ENCODE peak calls at places on chromosomes 7 and 10, in six cellular contexts. B, S, W, E, L and I are unnamed samples.

GRCh38 chr10:70052462-70053211 is at the start of gene MACROH2A2:
- DNase-seq in B (peak; percentile 70), S (peak; percentile 53), W (peak; percentile 75), E (no peak), L (peak; percentile 34), I (peak; percentile 16)

GRCh38 chr10:1434912-1435692 is 302.2 kb downstream of the ADARB2 start:
- DNase-seq in B (no peak), S (no peak), W (no peak), E (no peak), L (no peak), I (no peak)

GRCh38 chr7:38198356-38198755 is 20.3 kb downstream of the STARD3NL start:
- DNase-seq in B (no peak), S (no peak), W (no peak), E (no peak), L (no peak), I (no peak)

GRCh38 chr10:43859016-43859525 is 210.4 kb upstream of the ZNF32 start:
- DNase-seq in B (no peak), S (no peak), W (no peak), E (no peak), L (no peak), I (no peak)

GRCh38 chr10:133278577-133279265 is 2.1 kb upstream of the ADAM8 start:
- DNase-seq in B (no peak), S (peak; percentile 83), W (peak; percentile 78), E (peak; percentile 86), L (peak; percentile 52), I (peak; percentile 89)

GRCh38 chr10:78980815-78981214 is 88.0 kb upstream of the ZMIZ1 start:
- DNase-seq in B (no peak), S (no peak), W (no peak), E (no peak), L (no peak), I (no peak)

GRCh38 chr7:75892634-75893272 is 13.9 kb downstream of the RHBDD2 start:
- DNase-seq in B (no peak), S (peak; percentile 90), W (no peak), E (no peak), L (no peak), I (no peak)

GRCh38 chr10:61822781-61823230 is 78.7 kb upstream of the ARID5B start:
- DNase-seq in B (no peak), S (no peak), W (no peak), E (no peak), L (no peak), I (no peak)

GRCh38 chr10:42989481-42989921 is 87.4 kb upstream of the RET start:
- DNase-seq in B (no peak), S (peak; percentile 42), W (peak; percentile 45), E (no peak), L (no peak), I (no peak)

GRCh38 chr7:79593819-79594218 is 140.4 kb upstream of the MAGI2 start:
- DNase-seq in B (no peak), S (no peak), W (no peak), E (no peak), L (no peak), I (no peak)

GRCh38 chr10:22552888-22553378 is 161.4 kb downstream of the PIP4K2A start:
- DNase-seq in B (no peak), S (no peak), W (no peak), E (no peak), L (peak; percentile 10), I (no peak)

GRCh38 chr10:31213959-31214358 is 105.1 kb upstream of the ZEB1 start:
- DNase-seq in B (no peak), S (no peak), W (no peak), E (no peak), L (no peak), I (no peak)

GRCh38 chr10:52466464-52466863 is 152.4 kb downstream of the DKK1 start:
- DNase-seq in B (no peak), S (no peak), W (no peak), E (peak; percentile 35), L (no peak), I (no peak)

GRCh38 chr7:99019523-99020412 is 124.1 kb downstream of the SMURF1 start:
- DNase-seq in B (peak; percentile 16), S (no peak), W (no peak), E (no peak), L (no peak), I (no peak)

GRCh38 chr10:66910676-66911075 is 15.2 kb upstream of the LRRTM3 start:
- DNase-seq in B (no peak), S (no peak), W (no peak), E (no peak), L (no peak), I (no peak)

GRCh38 chr10:12975906-12976305 is 25.6 kb downstream of the CCDC3 start:
- DNase-seq in B (no peak), S (no peak), W (no peak), E (no peak), L (no peak), I (no peak)

GRCh38 chr10:12974845-12975199 is 26.7 kb downstream of the CCDC3 start:
- DNase-seq in B (no peak), S (no peak), W (no peak), E (no peak), L (no peak), I (no peak)

GRCh38 chr10:12973149-12973718 is 28.3 kb downstream of the CCDC3 start:
- DNase-seq in B (no peak), S (no peak), W (no peak), E (no peak), L (no peak), I (no peak)

GRCh38 chr10:12974123-12974844 is 27.2 kb downstream of the CCDC3 start:
- DNase-seq in B (no peak), S (no peak), W (no peak), E (no peak), L (no peak), I (no peak)

DNA sequence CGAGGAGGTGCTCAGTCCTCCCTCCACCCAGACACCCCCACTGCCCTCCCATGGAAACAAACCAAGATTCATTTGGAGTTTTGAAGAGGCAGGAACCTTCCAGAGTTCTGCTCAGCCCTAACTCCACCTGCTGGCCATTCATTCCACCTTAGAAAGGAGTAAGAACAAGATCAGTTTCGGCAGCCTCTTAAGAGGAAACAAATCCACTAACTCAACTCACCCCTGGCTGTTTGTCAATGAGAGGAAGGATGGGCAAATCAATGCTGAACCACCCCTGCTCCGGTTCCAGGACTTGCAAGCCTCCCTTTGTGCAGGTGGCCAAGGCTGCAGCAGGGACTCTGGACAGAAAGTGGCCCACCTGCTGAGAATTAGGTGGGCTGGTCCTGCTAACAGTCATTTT is 26.2 kb downstream of the CCDC3 start:
- DNase-seq in B (no peak), S (no peak), W (no peak), E (peak; percentile 3), L (no peak), I (no peak)
- TF ChIP-seq CTCF in B (peak; percentile 17), S (no peak), W (no peak), E (peak; percentile 21), L (peak; percentile 16), I (no peak)

GRCh38 chr7:90625562-90625961 is 29.4 kb downstream of the CDK14 start:
- DNase-seq in B (no peak), S (no peak), W (no peak), E (no peak), L (no peak), I (no peak)
- TF ChIP-seq CTCF in B (no peak), S (no peak), W (no peak), E (no peak), L (no peak), I (no peak)

GRCh38 chr7:128405345-128406146 is 4.2 kb downstream of the IMPDH1 start:
- DNase-seq in B (no peak), S (peak; percentile 70), W (peak; percentile 75), E (peak; percentile 60), L (no peak), I (peak; percentile 93)

GRCh38 chr7:128404143-128404681 is 5.6 kb downstream of the IMPDH1 start:
- DNase-seq in B (no peak), S (no peak), W (no peak), E (no peak), L (no peak), I (no peak)

GRCh38 chr7:128403676-128404075 is 6.1 kb downstream of the IMPDH1 start:
- DNase-seq in B (no peak), S (no peak), W (no peak), E (no peak), L (no peak), I (no peak)

GRCh38 chr7:128406147-128406985 is 3.4 kb downstream of the IMPDH1 start:
- DNase-seq in B (no peak), S (no peak), W (no peak), E (no peak), L (no peak), I (no peak)

GRCh38 chr7:128404826-128405344 is 4.9 kb downstream of the IMPDH1 start:
- DNase-seq in B (no peak), S (no peak), W (no peak), E (no peak), L (no peak), I (no peak)
- TF ChIP-seq CTCF in B (no peak), S (no peak), W (no peak), E (no peak), L (peak; percentile 45), I (no peak)

GRCh38 chr7:4724648-4725013 is 42.5 kb downstream of the FOXK1 start:
- DNase-seq in B (no peak), S (no peak), W (no peak), E (peak; percentile 38), L (no peak), I (no peak)

GRCh38 chr7:4726051-4726450 is 44.0 kb downstream of the FOXK1 start:
- DNase-seq in B (no peak), S (no peak), W (no peak), E (no peak), L (no peak), I (no peak)

GRCh38 chr7:4722960-4723359 is 40.9 kb downstream of the FOXK1 start:
- DNase-seq in B (no peak), S (no peak), W (no peak), E (no peak), L (no peak), I (no peak)

GRCh38 chr7:4726568-4726967 is 44.5 kb downstream of the FOXK1 start:
- DNase-seq in B (no peak), S (no peak), W (no peak), E (no peak), L (no peak), I (no peak)

GRCh38 chr7:4725014-4725951 is 43.2 kb downstream of the FOXK1 start:
- DNase-seq in B (peak; percentile 93), S (peak; percentile 90), W (peak; percentile 83), E (peak; percentile 88), L (peak; percentile 79), I (peak; percentile 88)
- TF ChIP-seq CTCF in B (peak; percentile 2), S (no peak), W (no peak), E (no peak), L (peak; percentile 7), I (no peak)

DNA sequence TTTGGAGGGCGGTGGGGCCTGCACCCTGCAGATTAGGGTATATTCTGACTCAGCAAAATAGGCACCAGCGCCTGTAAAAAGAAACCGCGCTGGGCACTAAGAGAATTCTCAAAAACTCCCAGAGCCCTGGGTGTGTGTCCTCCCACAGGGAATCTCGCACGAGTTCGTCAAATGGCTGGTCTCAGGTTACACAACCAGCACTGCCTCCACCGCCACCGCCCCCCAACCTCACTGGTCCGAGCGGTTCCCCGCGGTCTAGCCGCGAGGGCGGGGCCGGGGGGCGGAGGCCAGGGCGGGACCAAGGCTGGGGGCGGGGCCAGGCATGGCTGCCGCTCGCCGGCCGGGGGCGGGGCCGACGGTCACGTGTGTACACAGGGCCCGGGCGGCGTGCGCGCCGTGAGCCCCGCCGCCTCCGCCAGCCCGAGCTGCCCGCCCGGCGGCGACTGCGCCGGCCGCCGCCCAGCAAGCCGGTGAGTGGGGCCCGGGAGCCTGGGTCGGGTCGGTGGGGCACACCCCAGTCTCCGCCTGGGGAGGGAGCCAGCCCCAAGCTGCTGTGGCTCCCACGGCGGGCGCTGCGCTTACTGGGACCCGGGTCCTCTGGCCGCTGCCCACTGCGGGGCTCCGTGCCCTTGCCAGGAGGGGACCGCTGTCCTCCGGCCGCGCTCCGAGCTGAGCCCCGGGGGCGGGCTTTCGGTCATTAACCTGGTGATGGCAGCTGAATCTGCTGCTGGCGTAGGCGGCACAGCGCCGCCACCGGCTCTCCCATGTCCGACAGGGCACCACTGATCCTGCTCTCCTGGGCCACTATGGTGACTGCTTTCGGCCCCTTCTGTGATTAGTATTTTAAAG is at the start of gene GPR146:
- DNase-seq in B (peak; percentile 99), S (peak; percentile 97), W (peak; percentile 99), E (peak; percentile 96), L (peak; percentile 77), I (peak; percentile 100)
- TF ChIP-seq CTCF in B (peak; percentile 72), S (peak; percentile 69), W (no peak), E (peak; percentile 67), L (peak; percentile 71), I (peak; percentile 45)